ENCODE peak calls at places on chromosome 14, in six cellular contexts. C, I, D, J, O and X are unnamed samples.

GRCh38 chr14:21680072-21680471 is 6.5 kb upstream of the OR4E1 start:
- DNase-seq in D (no peak), O (no peak), I (no peak), J (no peak), C (no peak), X (no peak)

GRCh38 chr14:59332727-59333126 is 132.5 kb downstream of the GPR135 start:
- DNase-seq in J (no peak), D (no peak), C (no peak), O (no peak), I (no peak), X (no peak)

GRCh38 chr14:64680675-64681060 is 23.6 kb upstream of the PLEKHG3 start:
- DNase-seq in D (peak; percentile 30), O (no peak), C (no peak), I (no peak), J (no peak), X (no peak)

GRCh38 chr14:60965402-60965801 is 15.5 kb downstream of the TRMT5 start:
- DNase-seq in O (no peak), C (no peak), J (no peak), D (no peak), I (no peak), X (no peak)

GRCh38 chr14:61196792-61197191 is 84.3 kb downstream of the TMEM30B start:
- DNase-seq in I (no peak), J (no peak), O (no peak), C (no peak), D (no peak), X (no peak)

GRCh38 chr14:65361920-65362319 is 50.6 kb upstream of the FUT8 start:
- DNase-seq in J (no peak), D (no peak), C (peak; percentile 71), I (no peak), O (no peak), X (no peak)

GRCh38 chr14:63438065-63438757 is 105.0 kb downstream of the PPP2R5E start:
- DNase-seq in J (peak; percentile 74), O (no peak), I (peak; percentile 58), D (no peak), C (no peak), X (no peak)

GRCh38 chr14:95196268-95196667 is 38.9 kb upstream of the DICER1 start:
- DNase-seq in D (no peak), I (no peak), C (no peak), J (no peak), O (no peak), X (no peak)

GRCh38 chr14:85701763-85702162 is 171.8 kb downstream of the FLRT2 start:
- DNase-seq in D (no peak), J (no peak), O (no peak), C (no peak), I (no peak), X (no peak)

GRCh38 chr14:35240233-35240632 is 51.9 kb upstream of the PSMA6 start:
- DNase-seq in J (no peak), C (no peak), D (no peak), O (no peak), I (no peak), X (no peak)

GRCh38 chr14:71551291-71551955 is 380.8 kb upstream of the RGS6 start:
- DNase-seq in J (no peak), C (no peak), O (no peak), I (no peak), D (no peak), X (no peak)

GRCh38 chr14:101761881-101762529 is 496 bp downstream of the PPP2R5C start:
- DNase-seq in J (peak; percentile 37), I (peak; percentile 59), C (no peak), D (peak; percentile 90), O (no peak), X (peak; percentile 39)

GRCh38 chr14:70018713-70019201 is 139.5 kb downstream of the SMOC1 start:
- DNase-seq in C (no peak), D (no peak), J (peak; percentile 41), I (peak; percentile 52), O (no peak), X (no peak)

GRCh38 chr14:36820111-36820709 is 158.6 kb downstream of the PAX9 start:
- DNase-seq in J (no peak), C (no peak), I (no peak), D (no peak), O (no peak), X (no peak)

GRCh38 chr14:99420711-99421110 is 59.9 kb downstream of the SETD3 start:
- DNase-seq in O (no peak), I (peak; percentile 55), J (no peak), C (no peak), D (no peak), X (no peak)

GRCh38 chr14:64983439-64984310 is 3.0 kb upstream of the FNTB start:
- DNase-seq in I (peak; percentile 33), J (no peak), C (no peak), O (no peak), D (no peak), X (no peak)

GRCh38 chr14:91380610-91381371 is 36.8 kb downstream of the CCDC88C start:
- DNase-seq in O (no peak), D (no peak), J (no peak), I (peak; percentile 10), C (no peak), X (no peak)

GRCh38 chr14:104974146-104974541 is 4.0 kb downstream of the AHNAK2 start:
- DNase-seq in C (no peak), O (no peak), D (peak; percentile 67), I (no peak), J (no peak), X (no peak)

GRCh38 chr14:99575043-99576023 is 28.7 kb downstream of the CCDC85C start:
- DNase-seq in O (no peak), D (no peak), J (no peak), I (peak; percentile 91), C (no peak), X (no peak)

GRCh38 chr14:99961826-99962518 is 103.2 kb upstream of the EVL start:
- DNase-seq in O (peak; percentile 32), I (no peak), C (no peak), D (no peak), J (no peak), X (no peak)

GRCh38 chr14:88004637-88005036 is 298 bp upstream of the GPR65 start:
- DNase-seq in D (no peak), O (no peak), J (no peak), I (no peak), C (no peak), X (no peak)

GRCh38 chr14:44112774-44113460 is 394.2 kb downstream of the FSCB start:
- DNase-seq in O (no peak), D (no peak), C (no peak), I (no peak), J (no peak), X (no peak)

GRCh38 chr14:86501611-86502010 is 971.7 kb downstream of the FLRT2 start:
- DNase-seq in C (no peak), I (no peak), J (no peak), O (no peak), D (no peak), X (no peak)

GRCh38 chr14:95515523-95516517 is 630 bp downstream of the SYNE3 start:
- DNase-seq in D (peak; percentile 98), J (no peak), O (peak; percentile 90), C (no peak), I (peak; percentile 85), X (peak; percentile 49)

GRCh38 chr14:56514663-56515371 is 64.8 kb upstream of the TMEM260 start:
- DNase-seq in J (no peak), I (no peak), O (no peak), D (no peak), C (no peak), X (no peak)

GRCh38 chr14:100476012-100476822 is 111.0 kb downstream of the BEGAIN start:
- DNase-seq in I (peak; percentile 42), J (no peak), D (no peak), O (no peak), C (peak; percentile 28), X (no peak)

GRCh38 chr14:55752580-55753365 is 172.8 kb downstream of the KTN1 start:
- DNase-seq in J (no peak), O (no peak), I (peak; percentile 25), D (no peak), C (no peak), X (no peak)

GRCh38 chr14:48937796-48938195 is 648.4 kb downstream of the RPS29 start:
- DNase-seq in O (no peak), I (no peak), D (no peak), J (no peak), C (no peak), X (no peak)

GRCh38 chr14:103103461-103104388 is 9.2 kb downstream of the EXOC3L4 start:
- DNase-seq in J (no peak), O (no peak), I (peak; percentile 84), D (no peak), C (no peak), X (no peak)

GRCh38 chr14:53890611-53891091 is 66.0 kb downstream of the BMP4 start:
- DNase-seq in D (no peak), I (no peak), O (no peak), J (no peak), C (no peak), X (no peak)

DNA sequence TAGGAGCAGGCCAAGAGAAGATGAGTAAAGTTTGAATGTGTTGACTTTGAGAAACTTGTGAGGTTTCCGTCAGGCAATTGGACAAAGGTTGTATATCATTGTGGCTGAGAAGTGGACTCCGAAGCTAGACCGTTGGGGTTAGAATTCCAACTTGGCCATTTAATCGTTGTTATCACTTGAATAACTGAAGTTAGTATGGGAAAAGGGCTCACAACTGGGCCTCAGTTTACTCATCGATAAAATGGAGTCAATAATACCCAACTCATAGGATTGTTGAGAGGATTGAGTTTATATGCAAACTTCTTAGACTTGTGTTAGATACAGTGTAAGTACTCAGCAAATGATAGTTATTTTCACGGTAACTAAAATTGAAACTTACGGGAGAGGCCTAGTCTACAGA is 846 bp downstream of the SLIRP start:
- DNase-seq in I (no peak), O (no peak), C (no peak), J (no peak), D (no peak), X (no peak)
- H3K27ac ChIP-seq in I (peak overlapping the region; percentile 81), O (no peak overlapping the region), C (peak overlapping the region; percentile 83), J (no peak overlapping the region), D (no peak overlapping the region), X (no peak overlapping the region)

DNA sequence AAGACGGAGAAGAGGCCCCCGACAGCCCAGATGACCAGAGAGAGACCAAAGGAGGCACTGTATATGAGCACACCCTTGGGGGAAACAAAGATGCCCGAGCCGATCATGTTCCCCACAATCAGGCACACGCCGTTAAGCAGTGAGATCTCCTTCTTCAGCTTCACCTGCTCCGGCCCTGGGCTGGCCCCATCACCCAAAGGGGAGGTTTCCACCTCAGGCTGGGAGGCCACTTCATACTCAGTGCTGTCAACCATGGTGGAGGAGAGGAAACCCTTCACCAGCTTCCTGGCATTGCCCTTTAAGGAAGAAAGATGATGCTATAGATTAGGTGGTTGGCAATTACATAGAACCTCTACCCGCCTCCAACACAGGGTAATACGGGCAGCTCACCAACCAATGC is 2.1 kb downstream of the SLC7A7 start:
- DNase-seq in D (peak; percentile 71), I (no peak), O (no peak), J (no peak), C (no peak), X (no peak)
- TF ChIP-seq POLR2A in D (no peak), I (no peak), O (no peak), J (no peak), C (no peak), X (no peak)

GRCh38 chr14:106837870-106838269 is 1311.5 kb downstream of the TMEM121 start:
- DNase-seq in I (no peak), C (no peak), O (no peak), J (no peak), D (no peak), X (no peak)
- H3K4me3 ChIP-seq in I (no peak overlapping the region), C (no peak overlapping the region), O (no peak overlapping the region), J (no peak overlapping the region), D (no peak overlapping the region), X (no peak overlapping the region)

GRCh38 chr14:29528889-29529288 is 398.8 kb downstream of the PRKD1 start:
- DNase-seq in I (no peak), O (no peak), J (no peak), C (no peak), D (no peak), X (no peak)
- H3K27ac ChIP-seq in I (no peak overlapping the region), O (no peak overlapping the region), J (no peak overlapping the region), C (no peak overlapping the region), D (no peak overlapping the region), X (no peak overlapping the region)